ENCODE peak calls at places on chromosomes 6 and 20, in seven cellular contexts. B is GM12878, O is HCT116, N is HepG2, V is H1, R is K562, T is SK-N-SH. Y is an unnamed sample.

GRCh38 chr6:148455674-148456559 is 113.3 kb downstream of the SASH1 start:
- DNase-seq in R (no peak), O (no peak), B (no peak), V (no peak), T (no peak), N (no peak), Y (no peak)

GRCh38 chr20:25178563-25179438 is 16.7 kb upstream of the ENTPD6 start:
- DNase-seq in N (peak; percentile 67), O (peak; percentile 61), B (no peak), V (no peak), R (peak; percentile 12), T (peak; percentile 65), Y (peak; percentile 51)

GRCh38 chr6:167572106-167572505 is 247.2 kb downstream of the TTLL2 start:
- DNase-seq in T (no peak), O (no peak), V (no peak), N (no peak), B (no peak), R (no peak), Y (no peak)

GRCh38 chr20:58619847-58620431 is 31.1 kb upstream of the STX16 start:
- DNase-seq in V (peak; percentile 50), O (peak; percentile 38), R (no peak), N (no peak), T (no peak), B (no peak), Y (peak; percentile 53)

GRCh38 chr6:36210157-36210556 is 13.6 kb downstream of the BRPF3 start:
- DNase-seq in O (no peak), T (no peak), R (no peak), B (no peak), V (no peak), N (no peak), Y (no peak)

GRCh38 chr6:15431762-15432495 is 186.1 kb downstream of the JARID2 start:
- DNase-seq in R (no peak), O (no peak), V (no peak), T (no peak), N (peak; percentile 97), B (no peak), Y (no peak)

GRCh38 chr6:121260651-121261102 is 73.6 kb downstream of the TBC1D32 start:
- DNase-seq in N (no peak), R (no peak), O (no peak), B (no peak), T (no peak), V (no peak), Y (no peak)

GRCh38 chr6:118724211-118724610 is 72.8 kb upstream of the CEP85L start:
- DNase-seq in N (no peak), V (no peak), B (no peak), R (no peak), O (no peak), T (no peak), Y (no peak)

GRCh38 chr20:18702736-18703135 is 110.8 kb upstream of the SCP2D1 start:
- DNase-seq in O (no peak), T (no peak), V (no peak), N (no peak), R (no peak), B (no peak), Y (no peak)

GRCh38 chr20:4820833-4821518 is 99.3 kb downstream of the PRND start:
- DNase-seq in T (no peak), B (no peak), O (no peak), R (no peak), V (no peak), N (no peak), Y (no peak)

GRCh38 chr6:149904661-149905370 is 6.9 kb upstream of the RAET1E start:
- DNase-seq in O (no peak), R (no peak), T (no peak), N (no peak), V (no peak), B (no peak), Y (no peak)

GRCh38 chr6:149906405-149906804 is 8.5 kb upstream of the RAET1E start:
- DNase-seq in O (no peak), T (no peak), V (no peak), N (no peak), R (no peak), B (no peak), Y (no peak)

GRCh38 chr6:149905911-149906371 is 8.0 kb upstream of the RAET1E start:
- DNase-seq in N (no peak), O (no peak), R (no peak), V (no peak), T (no peak), B (no peak), Y (no peak)

GRCh38 chr6:149905371-149905910 is 7.5 kb upstream of the RAET1E start:
- DNase-seq in V (no peak), O (no peak), B (no peak), R (no peak), N (no peak), T (no peak), Y (no peak)

GRCh38 chr6:149903938-149904611 is 6.2 kb upstream of the RAET1E start:
- DNase-seq in V (no peak), N (no peak), O (no peak), R (no peak), B (no peak), T (no peak), Y (no peak)
- TF ChIP-seq JUND in V (no peak), N (no peak), O (no peak), R (no peak), B (no peak), T (no peak), Y (no peak)

DNA sequence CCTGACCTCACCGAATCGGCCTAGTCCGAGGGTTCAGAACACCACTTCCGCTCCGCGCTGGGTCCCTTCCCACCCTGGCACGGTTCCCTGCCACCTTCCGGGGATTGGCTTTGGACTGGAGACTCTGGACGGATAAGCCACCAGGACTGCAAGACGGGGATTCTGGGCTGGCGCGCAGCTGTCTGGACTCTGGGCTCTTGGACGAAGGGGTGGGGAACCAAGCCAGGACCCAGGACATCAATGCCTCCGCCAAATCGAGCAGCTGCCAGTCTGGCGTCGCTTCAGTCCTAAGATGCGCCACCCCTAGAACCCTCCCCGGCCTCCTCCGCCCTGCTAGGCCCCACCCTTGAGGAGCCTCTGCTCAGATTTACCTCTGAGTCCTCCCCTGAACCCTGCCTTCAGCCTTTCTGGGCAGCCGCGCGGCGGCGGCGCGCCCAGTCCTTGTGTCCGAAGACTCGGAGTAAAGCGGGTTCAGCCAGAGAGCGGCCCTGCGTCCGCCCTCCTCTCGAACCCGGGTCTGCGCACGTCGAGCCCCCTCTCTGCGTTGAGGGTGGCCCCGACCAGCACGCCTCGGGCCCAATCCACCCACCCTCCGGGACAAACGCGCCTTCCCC is 1.2 kb downstream of the KCNK17 start:
- DNase-seq in O (no peak), N (no peak), V (no peak), B (no peak), T (no peak), R (no peak), Y (no peak)
- TF ChIP-seq JUND in O (no peak), N (no peak), V (no peak), B (no peak), T (no peak), R (no peak), Y (no peak)

DNA sequence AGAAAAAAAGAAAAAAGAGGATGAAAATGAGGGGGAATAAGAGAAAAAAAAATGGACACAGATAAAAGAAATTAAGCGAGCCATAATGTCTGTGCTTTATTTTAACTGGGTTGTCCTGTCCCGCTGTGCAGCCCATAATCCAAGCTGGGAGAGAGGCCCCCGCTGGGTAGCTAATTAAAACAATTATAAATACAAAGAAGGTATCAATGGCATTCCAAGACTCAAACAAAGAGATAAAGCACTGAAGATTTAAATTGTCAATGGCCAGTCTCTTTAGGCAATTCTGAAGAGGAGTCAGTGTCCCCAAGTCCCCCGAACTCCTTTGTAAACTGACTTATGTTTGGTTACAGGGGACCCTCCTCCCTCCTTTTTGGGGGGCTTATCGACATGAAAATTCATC is 143.2 kb downstream of the ZFP64 start:
- DNase-seq in T (no peak), O (no peak), R (no peak), B (no peak), N (no peak), V (peak; percentile 70), Y (no peak)
- TF ChIP-seq JUND in T (no peak), O (no peak), R (no peak), B (no peak), N (no peak), V (no peak), Y (no peak)

DNA sequence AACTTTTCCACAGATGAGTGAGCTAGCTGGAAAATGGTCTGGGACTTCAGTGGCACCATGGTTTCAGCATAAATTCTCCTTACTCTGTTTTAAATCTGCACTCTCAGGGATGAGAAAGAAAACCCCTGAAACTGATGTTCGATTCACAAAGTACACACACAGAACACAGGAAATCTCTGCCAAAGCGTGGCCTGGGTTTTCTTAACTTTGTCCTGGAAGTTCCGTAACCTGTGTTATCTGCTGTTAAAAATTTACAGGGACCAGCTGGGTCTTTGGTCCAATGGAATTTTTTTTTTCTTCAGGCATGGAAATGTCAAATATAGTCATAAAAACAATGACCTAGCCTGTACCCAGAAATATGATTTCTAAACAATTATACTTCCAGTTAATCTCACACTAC is 7.3 kb downstream of the SCML4 start:
- DNase-seq in V (no peak), N (peak; percentile 46), B (no peak), T (no peak), O (no peak), R (no peak), Y (no peak)
- TF ChIP-seq JUND in V (no peak), N (no peak), B (no peak), T (no peak), O (no peak), R (no peak), Y (no peak)

GRCh38 chr6:16483315-16483875 is 245.0 kb downstream of the GMPR start:
- DNase-seq in B (no peak), R (no peak), O (no peak), T (no peak), N (no peak), V (no peak), Y (no peak)
- TF ChIP-seq JUND in B (no peak), R (no peak), O (no peak), T (no peak), N (no peak), V (no peak), Y (no peak)

DNA sequence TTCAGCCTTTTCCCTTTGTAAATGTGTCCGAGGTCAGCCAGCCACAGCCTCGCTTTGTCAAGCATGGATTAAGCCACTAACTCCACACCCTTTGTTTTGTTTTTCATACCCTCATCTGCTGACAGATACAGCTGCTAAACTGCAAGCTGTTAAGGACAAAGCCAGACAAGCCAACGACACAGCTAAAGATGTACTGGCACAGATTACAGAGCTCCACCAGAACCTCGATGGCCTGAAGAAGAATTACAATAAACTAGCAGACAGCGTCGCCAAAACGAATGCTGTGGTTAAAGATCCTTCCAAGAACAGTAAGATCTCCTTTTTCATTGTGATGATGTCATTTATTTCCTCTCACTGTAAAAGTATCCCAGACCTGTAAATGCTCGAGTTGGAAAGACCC is 269.3 kb downstream of the ARHGAP18 start:
- DNase-seq in R (no peak), T (no peak), N (no peak), O (no peak), B (no peak), V (no peak), Y (peak; percentile 2)
- TF ChIP-seq JUND in R (no peak), T (no peak), N (no peak), O (no peak), B (no peak), V (peak; percentile 16), Y (no peak)

GRCh38 chr6:170473226-170473789 is 79.8 kb downstream of the PSMB1 start:
- DNase-seq in N (no peak), V (no peak), O (no peak), R (no peak), T (no peak), B (no peak), Y (no peak)
- TF ChIP-seq JUND in N (no peak), V (no peak), O (no peak), R (no peak), T (no peak), B (no peak), Y (no peak)